ENCODE peak calls at places on chromosomes 4 and X, in seven cellular contexts. E, I, C, R, P, Z and W are unnamed samples.

GRCh38 chrX:102712216-102712966 is at the start of gene GPRASP2:
- DNase-seq in E (peak), I (peak), C (peak), R (peak), P (peak), Z (no peak), W (peak)

GRCh38 chrX:108312938-108313337 is 125.3 kb downstream of the COL4A6 start:
- DNase-seq in E (peak), I (no peak), C (peak), R (peak), P (peak), Z (no peak), W (peak)

GRCh38 chrX:150648296-150648940 is 44.8 kb upstream of the MTMR1 start:
- DNase-seq in E (no peak), I (no peak), C (no peak), R (no peak), P (no peak), Z (no peak), W (no peak)

GRCh38 chrX:55907968-55908607 is 190.5 kb downstream of the RRAGB start:
- DNase-seq in E (peak), I (peak), C (no peak), R (peak), P (peak), Z (no peak), W (peak)

GRCh38 chr4:185774815-185775684 is 36.9 kb downstream of the SORBS2 start:
- DNase-seq in E (peak), I (peak), C (no peak), R (peak), P (peak), Z (no peak), W (no peak)

GRCh38 chr4:48594185-48594584 is 104.1 kb downstream of the ZAR1 start:
- DNase-seq in E (no peak), I (no peak), C (no peak), R (no peak), P (no peak), Z (no peak), W (no peak)

GRCh38 chr4:163618845-163619244 is 124.4 kb downstream of the TMA16 start:
- DNase-seq in E (no peak), I (no peak), C (no peak), R (no peak), P (no peak), Z (no peak), W (no peak)

GRCh38 chr4:185396724-185397402 is at the start of gene ANKRD37:
- DNase-seq in E (no peak), I (no peak), C (peak), R (peak), P (peak), Z (peak), W (no peak)

GRCh38 chr4:74473155-74473811 is 28.3 kb downstream of the AREG start:
- DNase-seq in E (no peak), I (peak), C (no peak), R (peak), P (peak), Z (peak), W (no peak)

GRCh38 chr4:147244786-147245185 is 236.1 kb upstream of the EDNRA start:
- DNase-seq in E (no peak), I (no peak), C (no peak), R (no peak), P (no peak), Z (no peak), W (no peak)

GRCh38 chr4:7763788-7764187 is 175.9 kb downstream of the AFAP1 start:
- DNase-seq in E (peak), I (no peak), C (no peak), R (peak), P (peak), Z (no peak), W (no peak)

GRCh38 chr4:177107288-177107901 is 202.3 kb upstream of the NEIL3 start:
- DNase-seq in E (no peak), I (no peak), C (no peak), R (no peak), P (peak), Z (peak), W (no peak)

GRCh38 chr4:94363136-94363655 is 20.6 kb upstream of the HPGDS start:
- DNase-seq in E (no peak), I (no peak), C (no peak), R (peak), P (no peak), Z (no peak), W (no peak)

GRCh38 chr4:188892837-188893236 is 753.6 kb downstream of the TRIML1 start:
- DNase-seq in E (no peak), I (no peak), C (no peak), R (no peak), P (no peak), Z (no peak), W (no peak)

GRCh38 chr4:96531836-96532235 is 691.9 kb downstream of the PDHA2 start:
- DNase-seq in E (no peak), I (no peak), C (no peak), R (no peak), P (no peak), Z (no peak), W (no peak)

GRCh38 chr4:106541253-106541652 is 172.7 kb upstream of the GIMD1 start:
- DNase-seq in E (no peak), I (no peak), C (no peak), R (peak), P (peak), Z (peak), W (no peak)

GRCh38 chr4:116217781-116218180 is 867.6 kb downstream of the TRAM1L1 start:
- DNase-seq in E (no peak), I (no peak), C (no peak), R (peak), P (no peak), Z (no peak), W (no peak)

GRCh38 chrX:47361538-47362511 is 8.6 kb upstream of the ZNF157 start:
- DNase-seq in E (peak), I (peak), C (peak), R (peak), P (peak), Z (peak), W (peak)

GRCh38 chrX:21996872-21997271 is 35.3 kb upstream of the PHEX start:
- DNase-seq in E (no peak), I (no peak), C (no peak), R (peak), P (peak), Z (peak), W (peak)

GRCh38 chrX:122739770-122740169 is 444.3 kb upstream of the GRIA3 start:
- DNase-seq in E (no peak), I (no peak), C (no peak), R (no peak), P (peak), Z (no peak), W (peak)

GRCh38 chr4:6229671-6230501 is 29.5 kb upstream of the JAKMIP1 start:
- DNase-seq in E (no peak), I (peak), C (no peak), R (no peak), P (no peak), Z (no peak), W (no peak)

GRCh38 chr4:32775049-32775448 is 2054.9 kb downstream of the PCDH7 start:
- DNase-seq in E (peak), I (no peak), C (no peak), R (peak), P (no peak), Z (peak), W (peak)

GRCh38 chr4:8473198-8473919 is 32.8 kb downstream of the TRMT44 start:
- DNase-seq in E (no peak), I (peak), C (no peak), R (no peak), P (peak), Z (no peak), W (no peak)

GRCh38 chr4:18297684-18298083 is 276.1 kb upstream of the LCORL start:
- DNase-seq in E (no peak), I (no peak), C (no peak), R (no peak), P (no peak), Z (no peak), W (no peak)

GRCh38 chrX:7100022-7100421 is 47.5 kb upstream of the STS start:
- DNase-seq in E (no peak), I (no peak), C (no peak), R (no peak), P (no peak), Z (no peak), W (no peak)

GRCh38 chrX:45849261-45849660 is 648.6 kb upstream of the DIPK2B start:
- DNase-seq in E (peak), I (no peak), C (peak), R (peak), P (peak), Z (peak), W (peak)

GRCh38 chr4:4507923-4508322 is 33.9 kb downstream of the STX18 start:
- DNase-seq in E (no peak), I (no peak), C (no peak), R (no peak), P (no peak), Z (no peak), W (no peak)

GRCh38 chr4:113979973-113980615 is 647 bp upstream of the ARSJ start:
- DNase-seq in E (no peak), I (no peak), C (no peak), R (no peak), P (peak), Z (peak), W (no peak)

GRCh38 chr4:30847958-30848357 is 127.8 kb downstream of the PCDH7 start:
- DNase-seq in E (no peak), I (no peak), C (no peak), R (no peak), P (no peak), Z (no peak), W (no peak)